ENCODE peak calls at places on chromosome 7, in five cellular contexts. W is stimulated activated CD8-positive, alpha-beta memory T cell treated with anti-CD3 and anti-CD28 coated beads, Interleukin-15, amount 100 ng/mL, for 4 hours; J is NCI-H1092 treated with DMSO at 0.1 percent for 48 hours; P is heart right ventricle; Z is HTR-8/SVneo. Q is an unnamed sample.

GRCh38 chr7:51229106-51229537 is 87.5 kb downstream of the COBL start:
- DNase-seq in W (no peak), J (no peak), P (no peak), Z (no peak), Q (no peak)

GRCh38 chr7:121006731-121007315 is 18.3 kb downstream of the CPED1 start:
- DNase-seq in W (no peak), J (no peak), P (no peak), Z (no peak), Q (no peak)

GRCh38 chr7:28455486-28455885 is 43.2 kb downstream of the CREB5 start:
- DNase-seq in W (no peak), J (no peak), P (no peak), Z (no peak), Q (no peak)

GRCh38 chr7:4645241-4645640 is 36.9 kb upstream of the FOXK1 start:
- DNase-seq in W (no peak), J (no peak), P (no peak), Z (no peak), Q (no peak)

GRCh38 chr7:88293866-88294265 is 12.8 kb downstream of the STEAP4 start:
- DNase-seq in W (no peak), J (no peak), P (no peak), Z (no peak), Q (no peak)

GRCh38 chr7:105752671-105753275 is 123.6 kb downstream of the ATXN7L1 start:
- DNase-seq in W (no peak), J (no peak), P (no peak), Z (no peak), Q (no peak)

GRCh38 chr7:16989883-16990413 is 108.2 kb upstream of the AGR3 start:
- DNase-seq in W (no peak), J (peak), P (peak), Z (peak), Q (peak)

GRCh38 chr7:7181519-7182155 is 707 bp upstream of the C1GALT1 start:
- DNase-seq in W (peak), J (peak), P (no peak), Z (peak), Q (no peak)

GRCh38 chr7:21773326-21773725 is 172.4 kb downstream of the CDCA7L start:
- DNase-seq in W (no peak), J (no peak), P (no peak), Z (no peak), Q (no peak)

GRCh38 chr7:101391991-101392390 is 29.3 kb downstream of the COL26A1 start:
- DNase-seq in W (no peak), J (no peak), P (no peak), Z (no peak), Q (no peak)

GRCh38 chr7:4549681-4550080 is 132.4 kb upstream of the FOXK1 start:
- DNase-seq in W (no peak), J (no peak), P (peak), Z (no peak), Q (no peak)

GRCh38 chr7:77727936-77728701 is 31.9 kb downstream of the RSBN1L start:
- DNase-seq in W (no peak), J (peak), P (no peak), Z (no peak), Q (no peak)

GRCh38 chr7:25675789-25676474 is 447.6 kb upstream of the NPVF start:
- DNase-seq in W (no peak), J (no peak), P (peak), Z (no peak), Q (no peak)

GRCh38 chr7:14846405-14846804 is 56.1 kb downstream of the DGKB start:
- DNase-seq in W (no peak), J (no peak), P (no peak), Z (no peak), Q (no peak)

GRCh38 chr7:32958046-32959025 is 1.1 kb downstream of the FKBP9 start:
- DNase-seq in W (no peak), J (peak), P (peak), Z (no peak), Q (no peak)

GRCh38 chr7:143882020-143882610 is 19.9 kb downstream of the TCAF1 start:
- DNase-seq in W (no peak), J (peak), P (peak), Z (no peak), Q (no peak)

GRCh38 chr7:139673230-139673629 is 104.6 kb downstream of the HIPK2 start:
- DNase-seq in W (no peak), J (no peak), P (no peak), Z (no peak), Q (no peak)

GRCh38 chr7:43674559-43675436 is 54.5 kb downstream of the COA1 start:
- DNase-seq in W (no peak), J (no peak), P (no peak), Z (peak), Q (peak)

GRCh38 chr7:28269700-28270361 is 89.2 kb upstream of the JAZF1 start:
- DNase-seq in W (no peak), J (no peak), P (no peak), Z (no peak), Q (no peak)

GRCh38 chr7:117212969-117213877 is 109.6 kb downstream of the WNT2 start:
- DNase-seq in W (no peak), J (peak), P (no peak), Z (peak), Q (peak)

GRCh38 chr7:5423844-5424688 is 432 bp upstream of the TNRC18 start:
- DNase-seq in W (no peak), J (peak), P (peak), Z (peak), Q (peak)

GRCh38 chr7:106623846-106624245 is 37.1 kb downstream of the CCDC71L start:
- DNase-seq in W (no peak), J (no peak), P (no peak), Z (no peak), Q (peak)

GRCh38 chr7:140005341-140005740 is 57.4 kb downstream of the PARP12 start:
- DNase-seq in W (no peak), J (no peak), P (no peak), Z (no peak), Q (no peak)

GRCh38 chr7:8176370-8177081 is 85.4 kb downstream of the ICA1 start:
- DNase-seq in W (peak), J (peak), P (no peak), Z (no peak), Q (no peak)

GRCh38 chr7:4613855-4614548 is 68.1 kb upstream of the FOXK1 start:
- DNase-seq in W (no peak), J (no peak), P (no peak), Z (peak), Q (peak)

GRCh38 chr7:159026271-159027047 is 118.2 kb downstream of the VIPR2 start:
- DNase-seq in W (no peak), J (no peak), P (no peak), Z (no peak), Q (no peak)

GRCh38 chr7:135721198-135721820 is 6.7 kb downstream of the SLC13A4 start:
- DNase-seq in W (no peak), J (no peak), P (no peak), Z (no peak), Q (no peak)

GRCh38 chr7:37097983-37098382 is 350.7 kb downstream of the ELMO1 start:
- DNase-seq in W (no peak), J (no peak), P (no peak), Z (no peak), Q (no peak)

GRCh38 chr7:19957664-19958063 is 184.2 kb upstream of the TMEM196 start:
- DNase-seq in W (no peak), J (no peak), P (no peak), Z (no peak), Q (no peak)

GRCh38 chr7:23530901-23531793 is 634 bp downstream of the TRA2A start:
- DNase-seq in W (peak), J (no peak), P (peak), Z (peak), Q (peak)

GRCh38 chr7:1362301-1362700 is 97.0 kb downstream of the MICALL2 start:
- DNase-seq in W (no peak), J (no peak), P (no peak), Z (no peak), Q (no peak)

GRCh38 chr7:2224491-2224928 is 8.2 kb downstream of the MAD1L1 start:
- DNase-seq in W (no peak), J (no peak), P (no peak), Z (no peak), Q (no peak)

GRCh38 chr7:129098409-129099084 is 43.6 kb upstream of the TNPO3 start:
- DNase-seq in W (no peak), J (no peak), P (no peak), Z (no peak), Q (no peak)

GRCh38 chr7:107961399-107961798 is 41.6 kb downstream of the LAMB1 start:
- DNase-seq in W (no peak), J (peak), P (peak), Z (no peak), Q (no peak)

GRCh38 chr7:69147631-69148030 is 450.6 kb upstream of the AUTS2 start:
- DNase-seq in W (no peak), J (peak), P (no peak), Z (no peak), Q (no peak)

Q was measured in H54.